ENCODE peak calls at places on chromosomes 7 and 10, in four cellular contexts. P is A549; A is effector memory CD4-positive, alpha-beta T cell; M is lower lobe of right lung. B is an unnamed sample.

GRCh38 chr7:98387544-98388226 is 13.2 kb downstream of the BAIAP2L1 start:
- DNase-seq in P (no peak), A (no peak), M (no peak), B (no peak)

GRCh38 chr10:93357680-93358079 is 124.5 kb downstream of the MYOF start:
- DNase-seq in P (peak; percentile 35), A (no peak), M (no peak), B (peak; percentile 17)

GRCh38 chr10:92110039-92110794 is 180.7 kb downstream of the CPEB3 start:
- DNase-seq in P (no peak), A (no peak), M (no peak), B (no peak)

GRCh38 chr10:61487506-61487905 is 34.3 kb upstream of the TMEM26 start:
- DNase-seq in P (no peak), A (no peak), M (no peak), B (no peak)

GRCh38 chr7:31517103-31517502 is 3.2 kb downstream of the ITPRID1 start:
- DNase-seq in P (no peak), A (no peak), M (no peak), B (no peak)

GRCh38 chr10:132677096-132677904 is 108.6 kb downstream of the NKX6-2 start:
- DNase-seq in P (no peak), A (no peak), M (peak; percentile 30), B (peak; percentile 0)

GRCh38 chr10:110457851-110458582 is 39.7 kb upstream of the DUSP5 start:
- DNase-seq in P (no peak), A (no peak), M (no peak), B (no peak)

GRCh38 chr7:100880645-100881044 is 5.7 kb downstream of the SRRT start:
- DNase-seq in P (no peak), A (no peak), M (no peak), B (no peak)

GRCh38 chr7:145143690-145144089 is 307.8 kb upstream of the TPK1 start:
- DNase-seq in P (no peak), A (no peak), M (no peak), B (no peak)

GRCh38 chr7:155885162-155886160 is 73.2 kb upstream of the SHH start:
- DNase-seq in P (peak; percentile 40), A (no peak), M (no peak), B (no peak)

GRCh38 chr10:46033602-46034011 is 3.2 kb upstream of the NCOA4 start:
- DNase-seq in P (no peak), A (no peak), M (no peak), B (no peak)

GRCh38 chr10:22854935-22855421 is 72.9 kb upstream of the ARMC3 start:
- DNase-seq in P (no peak), A (no peak), M (no peak), B (no peak)

GRCh38 chr10:34743804-34744203 is 71.3 kb downstream of the PARD3 start:
- DNase-seq in P (no peak), A (no peak), M (no peak), B (no peak)

GRCh38 chr7:95469850-95470249 is 15.9 kb upstream of the ASB4 start:
- DNase-seq in P (no peak), A (no peak), M (no peak), B (no peak)

GRCh38 chr10:119131512-119132240 is 27.8 kb downstream of the DENND10 start:
- DNase-seq in P (no peak), A (peak; percentile 10), M (no peak), B (no peak)

GRCh38 chr10:88280518-88280917 is 302.6 kb downstream of the RNLS start:
- DNase-seq in P (no peak), A (no peak), M (no peak), B (no peak)

DNA sequence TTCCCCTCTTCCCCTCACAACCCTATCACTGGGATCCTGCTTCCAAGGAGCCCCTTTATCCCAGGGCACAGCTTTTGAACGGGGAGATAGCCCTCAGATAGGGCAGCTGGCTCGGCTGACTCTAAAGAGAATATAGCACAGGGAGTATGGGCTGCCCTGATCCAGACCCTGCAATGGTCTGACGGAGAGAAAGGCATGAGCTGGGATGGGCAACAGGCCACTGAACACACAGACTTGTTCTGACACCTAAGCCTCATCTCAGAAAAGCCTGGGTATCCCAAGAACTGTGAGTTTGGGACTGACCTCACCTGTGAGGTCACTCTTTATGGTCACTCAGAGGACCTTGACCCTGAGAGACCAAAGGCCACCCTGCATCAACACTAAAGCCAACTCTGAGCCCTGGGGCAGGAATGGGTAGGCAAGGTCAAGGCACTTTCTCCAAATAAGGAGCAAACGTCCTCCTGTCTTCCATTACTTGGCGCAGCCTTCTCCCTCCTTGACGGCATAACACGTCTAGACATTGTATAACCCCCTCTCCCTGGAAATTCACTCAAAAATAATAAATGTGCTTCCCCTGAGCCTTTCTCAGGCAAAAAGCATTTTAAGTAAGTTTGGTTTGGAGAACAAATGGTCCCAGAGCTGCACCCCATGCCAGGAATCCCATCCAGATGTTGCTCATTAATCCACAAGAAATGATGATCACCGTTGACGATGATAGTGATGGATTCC is 8.2 kb upstream of the LRRC18 start:
- DNase-seq in P (no peak), A (no peak), M (no peak), B (no peak)
- H3K9me3 ChIP-seq in P (no peaks in the 10 kb centered on the region), A (no peaks in the 10 kb centered on the region), M (no peaks in the 10 kb centered on the region), B (no peaks in the 10 kb centered on the region)

DNA sequence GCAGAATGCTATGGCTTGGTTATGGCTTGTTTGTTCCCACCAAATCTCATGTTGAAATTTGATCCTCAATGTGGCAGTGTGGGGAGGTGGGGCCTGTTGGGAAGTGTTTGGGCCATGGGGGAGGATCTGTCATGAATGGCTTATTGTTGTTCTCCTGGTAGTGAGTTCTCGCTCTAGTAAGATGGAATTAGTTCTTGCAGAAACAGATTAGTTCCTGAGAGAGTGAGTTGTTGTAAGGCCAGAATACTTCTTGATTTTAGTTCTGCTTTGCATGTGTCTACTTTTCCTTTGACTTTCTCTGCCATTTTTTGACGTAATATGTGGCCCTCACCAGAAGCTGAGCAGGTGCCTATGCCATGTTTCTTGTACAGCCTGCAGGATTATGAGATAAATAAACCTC is 188.2 kb downstream of the KIF20B start:
- DNase-seq in P (no peak), A (no peak), M (no peak), B (no peak)
- H3K4me3 ChIP-seq in P (no peak overlapping the region), A (no peak overlapping the region), M (no peak overlapping the region), B (no peak overlapping the region)

DNA sequence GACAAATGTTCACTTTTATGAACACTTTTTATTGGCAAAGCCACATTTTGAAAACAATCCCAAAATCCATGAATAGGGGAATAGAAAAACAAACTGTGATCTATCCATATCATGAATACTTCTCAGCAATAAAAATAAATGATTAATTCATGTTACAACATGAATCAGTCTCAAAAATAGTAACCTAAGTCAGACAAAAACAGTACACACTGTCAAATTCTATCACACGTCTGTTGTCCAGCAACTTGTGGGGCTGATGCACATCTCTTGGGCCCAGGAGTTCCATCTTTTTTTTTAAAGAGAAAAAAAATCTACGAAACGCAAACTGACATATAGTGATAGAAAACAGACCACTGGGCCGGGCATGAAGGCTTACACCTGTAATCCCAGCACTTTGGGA is 71.0 kb downstream of the LARP4B start:
- DNase-seq in P (no peak), A (no peak), M (no peak), B (no peak)
- H3K9me3 ChIP-seq in P (no peaks in the 10 kb centered on the region), A (no peaks in the 10 kb centered on the region), M (no peaks in the 10 kb centered on the region), B (no peaks in the 10 kb centered on the region)

DNA sequence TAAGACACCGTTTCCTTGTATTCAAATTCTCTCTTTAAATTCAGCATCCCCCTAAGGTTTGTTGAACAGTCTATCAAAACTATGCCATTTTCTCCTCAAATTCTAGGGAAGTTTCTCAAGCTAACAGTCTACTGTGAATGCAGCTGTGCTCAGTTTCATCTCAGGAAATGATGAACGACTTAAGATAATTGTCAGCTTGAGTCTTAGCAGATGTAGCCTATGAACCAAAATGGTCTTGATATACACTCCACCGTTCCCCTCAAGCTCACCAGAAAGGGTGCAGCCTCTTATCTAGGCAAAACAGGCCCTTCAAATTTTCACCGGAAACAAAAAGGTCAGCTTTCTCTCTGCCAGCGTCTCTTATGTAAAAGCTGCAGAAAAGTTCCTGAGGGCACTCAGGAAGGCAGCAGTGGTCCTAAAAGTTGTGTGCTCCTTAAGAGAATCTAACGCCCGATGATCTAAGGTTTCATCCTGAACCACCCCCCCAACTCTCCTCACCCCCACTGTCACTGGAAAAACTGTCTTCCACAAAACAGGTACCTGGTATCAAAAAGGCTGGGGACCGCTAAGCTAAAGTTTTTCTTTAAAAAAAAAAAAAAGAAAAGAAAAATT is 2.1 kb downstream of the DNAJC9 start:
- DNase-seq in P (no peak), A (no peak), M (no peak), B (no peak)
- H3K4me3 ChIP-seq in P (peak overlapping the region; percentile 78), A (no peak overlapping the region), M (no peak overlapping the region), B (no peak overlapping the region)

B was measured in mucosa of descending colon.